ENCODE peak calls at places on chromosomes 7 and 10, in seven cellular contexts. E is nucleus accumbens, H is H7, Y is retina, P is iris pigment epithelial cell, U is substantia nigra, B is SHP77 treated with DMSO at 0.1 percent for 48 hours. J is an unnamed sample.

GRCh38 chr10:118542789-118543188 is 52.7 kb downstream of the PRLHR start:
- DNase-seq in E (no peak), H (no peak), Y (no peak), P (no peak), U (no peak), B (no peak), J (no peak)

GRCh38 chr10:71575446-71575845 is 144.1 kb downstream of the C10orf105 start:
- DNase-seq in E (peak), H (no peak), Y (no peak), P (no peak), U (peak), B (no peak), J (no peak)

GRCh38 chr10:59801171-59801570 is 47.9 kb upstream of the MRLN start:
- DNase-seq in E (no peak), H (no peak), Y (no peak), P (no peak), U (no peak), B (no peak), J (no peak)

GRCh38 chr7:151868805-151869188 is 8.1 kb downstream of the PRKAG2 start:
- DNase-seq in E (no peak), H (no peak), Y (no peak), P (no peak), U (no peak), B (no peak), J (no peak)

GRCh38 chr7:135964254-135964653 is 12.9 kb downstream of the MTPN start:
- DNase-seq in E (no peak), H (no peak), Y (no peak), P (peak), U (no peak), B (no peak), J (no peak)

GRCh38 chr7:47538846-47539311 is 43.0 kb downstream of the TNS3 start:
- DNase-seq in E (no peak), H (no peak), Y (no peak), P (no peak), U (no peak), B (no peak), J (no peak)

GRCh38 chr10:21989453-21990154 is 13.9 kb downstream of the DNAJC1 start:
- DNase-seq in E (peak), H (peak), Y (peak), P (peak), U (peak), B (peak), J (peak)

GRCh38 chr7:11213246-11213645 is 239.6 kb downstream of the PHF14 start:
- DNase-seq in E (no peak), H (no peak), Y (no peak), P (no peak), U (no peak), B (no peak), J (no peak)

GRCh38 chr7:117470777-117471176 is 9.0 kb upstream of the CFTR start:
- DNase-seq in E (no peak), H (no peak), Y (no peak), P (no peak), U (no peak), B (no peak), J (no peak)